ENCODE peak calls at places on chromosomes 7 and 10, in eight cellular contexts. Q, Y, G, P, F, V, X and I are unnamed samples.
A peak's percentile ranks its signal among the peaks of the same experiment; 100 is the strongest.

GRCh38 chr7:36283711-36284130 is 105.9 kb upstream of the ANLN start:
- DNase-seq in F (no peak), Y (peak; percentile 17), P (no peak), X (no peak), G (peak; percentile 89), V (no peak), Q (peak; percentile 45), I (peak; percentile 84)

GRCh38 chr10:7538970-7539694 is 127.6 kb downstream of the ITIH5 start:
- DNase-seq in X (no peak), V (no peak), Y (no peak), F (no peak), P (no peak), G (no peak), Q (no peak), I (no peak)

GRCh38 chr7:128351296-128352123 is 7.8 kb upstream of the RBM28 start:
- DNase-seq in P (no peak), V (no peak), Y (no peak), F (no peak), Q (no peak), X (no peak), G (no peak), I (no peak)

GRCh38 chr10:124892031-124892430 is 49.9 kb upstream of the ZRANB1 start:
- DNase-seq in F (no peak), X (no peak), V (no peak), Y (no peak), G (no peak), Q (no peak), P (no peak), I (no peak)

GRCh38 chr7:19213746-19214145 is 68.5 kb upstream of the FERD3L start:
- DNase-seq in G (no peak), F (no peak), P (no peak), V (no peak), Q (no peak), X (no peak), Y (no peak), I (no peak)

GRCh38 chr7:113086431-113086888 is at the start of gene GPR85:
- DNase-seq in G (peak; percentile 53), V (no peak), X (no peak), F (peak; percentile 64), Y (no peak), P (peak; percentile 57), Q (peak; percentile 76), I (peak; percentile 76)

GRCh38 chr10:58952747-58953466 is 223.5 kb upstream of the PHYHIPL start:
- DNase-seq in V (no peak), Q (peak; percentile 43), G (no peak), P (peak; percentile 43), Y (no peak), F (peak; percentile 51), X (peak; percentile 40), I (no peak)

GRCh38 chr7:26648429-26649015 is 215.9 kb downstream of the SKAP2 start:
- DNase-seq in V (peak; percentile 23), G (no peak), P (no peak), F (peak; percentile 28), X (peak; percentile 86), Y (no peak), Q (peak; percentile 77), I (no peak)

GRCh38 chr10:7412482-7413251 is 1.8 kb upstream of the SFMBT2 start:
- DNase-seq in X (no peak), Y (peak; percentile 14), Q (no peak), P (peak; percentile 63), F (no peak), G (peak; percentile 66), V (no peak), I (peak; percentile 62)

GRCh38 chr10:124996127-124996853 is 54.4 kb downstream of the ZRANB1 start:
- DNase-seq in P (no peak), V (no peak), X (no peak), G (peak; percentile 13), Y (no peak), Q (no peak), F (no peak), I (no peak)

GRCh38 chr10:35564276-35564982 is 40.7 kb upstream of the GJD4 start:
- DNase-seq in Y (no peak), Q (no peak), P (no peak), G (no peak), V (no peak), X (no peak), F (peak; percentile 55), I (no peak)

GRCh38 chr10:45647118-45647517 is 25.5 kb downstream of the ZFAND4 start:
- DNase-seq in G (no peak), Q (no peak), Y (no peak), V (no peak), P (no peak), X (no peak), F (no peak), I (no peak)

GRCh38 chr10:5043716-5044115 is 40.1 kb upstream of the AKR1C2 start:
- DNase-seq in G (peak; percentile 78), F (peak; percentile 67), V (no peak), P (peak; percentile 89), Y (no peak), Q (no peak), X (no peak), I (no peak)

GRCh38 chr7:33873518-33873917 is 31.8 kb upstream of the BMPER start:
- DNase-seq in F (no peak), Q (no peak), V (no peak), P (no peak), G (no peak), Y (no peak), X (no peak), I (no peak)

GRCh38 chr10:8374334-8374733 is 319.8 kb downstream of the GATA3 start:
- DNase-seq in G (no peak), Q (no peak), Y (no peak), F (no peak), V (no peak), X (no peak), P (no peak), I (no peak)

GRCh38 chr7:106167439-106168136 is 55.5 kb upstream of the SYPL1 start:
- DNase-seq in V (no peak), Q (no peak), G (no peak), P (no peak), F (peak; percentile 68), Y (no peak), X (no peak), I (no peak)

GRCh38 chr7:32942783-32943653 is 14.2 kb upstream of the FKBP9 start:
- DNase-seq in Y (peak; percentile 44), F (peak; percentile 75), V (no peak), Q (peak; percentile 84), X (peak; percentile 62), P (peak; percentile 76), G (peak; percentile 88), I (peak; percentile 90)

GRCh38 chr10:29248156-29248555 is 40.7 kb upstream of the LYZL1 start:
- DNase-seq in V (no peak), P (no peak), Q (peak; percentile 54), G (no peak), Y (no peak), F (peak; percentile 61), X (no peak), I (no peak)

GRCh38 chr7:17132726-17133125 is 165.7 kb upstream of the AHR start:
- DNase-seq in G (no peak), Q (no peak), Y (no peak), P (no peak), X (no peak), V (peak; percentile 85), F (no peak), I (no peak)

GRCh38 chr10:15789793-15790525 is 70.2 kb upstream of the ITGA8 start:
- DNase-seq in P (no peak), G (no peak), Q (peak; percentile 59), V (peak; percentile 82), Y (no peak), X (no peak), F (peak; percentile 80), I (no peak)

GRCh38 chr10:72736176-72736795 is 44.3 kb downstream of the MCU start:
- DNase-seq in Y (no peak), G (no peak), V (peak; percentile 19), F (peak; percentile 83), X (no peak), P (no peak), Q (peak; percentile 27), I (no peak)

GRCh38 chr10:132152896-132153580 is 33.7 kb upstream of the DPYSL4 start:
- DNase-seq in Q (no peak), Y (no peak), P (no peak), V (no peak), G (peak; percentile 26), X (no peak), F (no peak), I (peak; percentile 33)

GRCh38 chr10:55220975-55221374 is 419.9 kb upstream of the PCDH15 start:
- DNase-seq in G (no peak), V (no peak), X (no peak), P (no peak), Q (no peak), Y (no peak), F (no peak), I (no peak)

GRCh38 chr7:22726849-22727792 is at the start of gene IL6:
- DNase-seq in V (peak; percentile 91), Q (peak; percentile 96), Y (no peak), F (peak; percentile 94), X (peak; percentile 97), P (peak; percentile 92), G (peak; percentile 84), I (peak; percentile 84)

GRCh38 chr10:132856869-132857524 is 71.0 kb upstream of the NKX6-2 start:
- DNase-seq in G (peak; percentile 2), Q (no peak), Y (no peak), F (no peak), X (no peak), V (no peak), P (no peak), I (no peak)

GRCh38 chr10:48459270-48460147 is 145.4 kb downstream of the ARHGAP22 start:
- DNase-seq in Q (no peak), V (no peak), F (no peak), P (no peak), X (no peak), G (no peak), Y (no peak), I (no peak)

GRCh38 chr7:130296221-130296951 is 3.4 kb downstream of the CPA4 start:
- DNase-seq in G (no peak), Q (no peak), V (no peak), X (no peak), P (no peak), F (no peak), Y (no peak), I (no peak)

GRCh38 chr10:6665847-6666246 is 85.8 kb upstream of the PRKCQ start:
- DNase-seq in X (no peak), G (no peak), V (no peak), Q (no peak), F (no peak), Y (peak; percentile 55), P (no peak), I (no peak)

GRCh38 chr10:29691564-29692064 is 56.8 kb upstream of the SVIL start:
- DNase-seq in V (peak; percentile 12), G (no peak), Q (peak; percentile 70), F (peak; percentile 88), X (peak; percentile 76), P (no peak), Y (no peak), I (no peak)

GRCh38 chr7:92953657-92954056 is 117.3 kb upstream of the CDK6 start:
- DNase-seq in F (no peak), G (no peak), Y (no peak), P (no peak), V (no peak), Q (no peak), X (no peak), I (no peak)

GRCh38 chr10:29658984-29659769 is 24.4 kb upstream of the SVIL start:
- DNase-seq in G (peak; percentile 74), Y (peak; percentile 64), F (peak; percentile 99), P (peak; percentile 87), X (peak; percentile 100), Q (peak; percentile 100), V (peak; percentile 99), I (peak; percentile 63)

GRCh38 chr7:74656421-74656910 is 1.1 kb upstream of the GTF2I start:
- DNase-seq in Q (peak; percentile 68), P (peak; percentile 75), F (peak; percentile 30), G (peak; percentile 73), X (peak; percentile 24), Y (no peak), V (no peak), I (peak; percentile 73)

GRCh38 chr7:50595538-50596102 is 30.4 kb upstream of the DDC start:
- DNase-seq in V (peak; percentile 20), Y (no peak), Q (peak; percentile 69), F (peak; percentile 31), X (no peak), P (peak; percentile 13), G (no peak), I (peak; percentile 47)